ENCODE peak calls at places on chromosomes 13 and 19, in nine cellular contexts. J, X, N, I, B, V, T, K and D are unnamed samples.

GRCh38 chr19:29491995-29492577 is 33.7 kb upstream of the VSTM2B start:
- DNase-seq in J (no peak), X (no peak), N (no peak), I (no peak), B (no peak), V (no peak), T (no peak), K (no peak), D (no peak)

GRCh38 chr13:113155982-113156655 is 2.3 kb upstream of the PROZ start:
- DNase-seq in J (no peak), X (peak), N (no peak), I (no peak), B (no peak), V (no peak), T (no peak), K (no peak), D (no peak)

GRCh38 chr19:17680235-17680722 is 7.9 kb downstream of the UNC13A start:
- DNase-seq in J (no peak), X (peak), N (peak), I (peak), B (peak), V (peak), T (peak), K (peak), D (peak)

GRCh38 chr19:32339988-32340874 is 5.2 kb upstream of the ZNF507 start:
- DNase-seq in J (no peak), X (peak), N (peak), I (peak), B (no peak), V (peak), T (no peak), K (peak), D (peak)

GRCh38 chr13:49052801-49053200 is 77.1 kb downstream of the FNDC3A start:
- DNase-seq in J (no peak), X (no peak), N (no peak), I (no peak), B (no peak), V (no peak), T (no peak), K (no peak), D (no peak)

GRCh38 chr13:45607931-45608330 is 7.6 kb downstream of the ERICH6B start:
- DNase-seq in J (no peak), X (no peak), N (no peak), I (no peak), B (no peak), V (no peak), T (no peak), K (no peak), D (no peak)

GRCh38 chr19:50310759-50311465 is 18.3 kb downstream of the KCNC3 start:
- DNase-seq in J (no peak), X (no peak), N (no peak), I (no peak), B (no peak), V (no peak), T (no peak), K (no peak), D (no peak)

GRCh38 chr13:34340534-34340933 is 522.6 kb downstream of the RFC3 start:
- DNase-seq in J (no peak), X (peak), N (no peak), I (no peak), B (peak), V (no peak), T (no peak), K (no peak), D (no peak)

GRCh38 chr19:38190061-38190460 is 34.0 kb downstream of the DPF1 start:
- DNase-seq in J (no peak), X (no peak), N (no peak), I (no peak), B (no peak), V (no peak), T (no peak), K (no peak), D (no peak)

GRCh38 chr19:42657551-42657950 is 62.8 kb upstream of the CEACAM8 start:
- DNase-seq in J (no peak), X (peak), N (no peak), I (no peak), B (no peak), V (no peak), T (no peak), K (peak), D (no peak)

GRCh38 chr19:54517483-54517882 is 14.9 kb downstream of the LAIR2 start:
- DNase-seq in J (no peak), X (peak), N (peak), I (no peak), B (no peak), V (peak), T (no peak), K (peak), D (peak)

GRCh38 chr13:84962141-84962750 is 837.0 kb downstream of the SLITRK6 start:
- DNase-seq in J (no peak), X (no peak), N (no peak), I (peak), B (no peak), V (no peak), T (no peak), K (no peak), D (no peak)

GRCh38 chr19:2610637-2611482 is 91.6 kb downstream of the GNG7 start:
- DNase-seq in J (peak), X (peak), N (peak), I (peak), B (peak), V (peak), T (no peak), K (peak), D (peak)

GRCh38 chr19:17391371-17392151 is 2.4 kb downstream of the CCDC194 start:
- DNase-seq in J (no peak), X (no peak), N (no peak), I (no peak), B (no peak), V (no peak), T (no peak), K (no peak), D (no peak)